ENCODE peak calls at places on chromosomes 13 and 19, in seven cellular contexts. C is lower leg skin, F is omental fat pad, D is epithelial cell of esophagus, X is astrocyte, M is AG04450, I is progenitor cell of endocrine pancreas. P is an unnamed sample.

GRCh38 chr13:43363156-43363918 is 340.0 kb downstream of the DNAJC15 start:
- DNase-seq in C (no peak), F (no peak), D (no peak), X (peak; percentile 77), M (peak; percentile 16), I (no peak), P (no peak)

GRCh38 chr19:16209266-16209665 is 11.6 kb downstream of the AP1M1 start:
- DNase-seq in C (no peak), F (no peak), D (no peak), X (no peak), M (no peak), I (no peak), P (no peak)

GRCh38 chr13:97423300-97424045 is 10.5 kb upstream of the RAP2A start:
- DNase-seq in C (no peak), F (no peak), D (no peak), X (no peak), M (no peak), I (no peak), P (no peak)

GRCh38 chr19:17522988-17523872 is 11.8 kb downstream of the PGLS start:
- DNase-seq in C (no peak), F (no peak), D (no peak), X (no peak), M (no peak), I (no peak), P (peak; percentile 34)

GRCh38 chr19:49786432-49786831 is 19.6 kb downstream of the AP2A1 start:
- DNase-seq in C (no peak), F (no peak), D (peak; percentile 71), X (peak; percentile 20), M (no peak), I (no peak), P (no peak)

GRCh38 chr13:29909975-29910674 is 59.7 kb upstream of the UBL3 start:
- DNase-seq in C (peak; percentile 84), F (no peak), D (peak; percentile 86), X (peak; percentile 49), M (no peak), I (no peak), P (no peak)

GRCh38 chr13:30585748-30586262 is 31.9 kb upstream of the USPL1 start:
- DNase-seq in C (no peak), F (no peak), D (peak; percentile 55), X (peak; percentile 94), M (peak; percentile 55), I (no peak), P (no peak)

GRCh38 chr13:107035186-107035585 is 467.2 kb upstream of the ARGLU1 start:
- DNase-seq in C (no peak), F (no peak), D (no peak), X (peak; percentile 16), M (no peak), I (no peak), P (no peak)

GRCh38 chr13:112444416-112445399 is 68.6 kb downstream of the SPACA7 start:
- DNase-seq in C (peak; percentile 77), F (no peak), D (no peak), X (no peak), M (no peak), I (no peak), P (peak; percentile 11)

GRCh38 chr13:97967948-97968347 is 14.5 kb downstream of the IPO5 start:
- DNase-seq in C (no peak), F (no peak), D (no peak), X (peak; percentile 66), M (no peak), I (no peak), P (no peak)

GRCh38 chr13:36998624-36999041 is 507 bp downstream of the ALG5 start:
- DNase-seq in C (peak; percentile 85), F (no peak), D (peak; percentile 3), X (no peak), M (no peak), I (peak; percentile 24), P (peak; percentile 27)

GRCh38 chr13:101447852-101448251 is 4.6 kb upstream of the ITGBL1 start:
- DNase-seq in C (no peak), F (no peak), D (peak; percentile 11), X (peak; percentile 26), M (no peak), I (no peak), P (no peak)

GRCh38 chr13:110044521-110045200 is 258.3 kb upstream of the IRS2 start:
- DNase-seq in C (no peak), F (no peak), D (no peak), X (peak; percentile 56), M (no peak), I (no peak), P (no peak)

GRCh38 chr19:44776402-44777096 is 1.1 kb upstream of the CBLC start:
- DNase-seq in C (peak; percentile 92), F (no peak), D (peak; percentile 100), X (no peak), M (no peak), I (no peak), P (no peak)

GRCh38 chr19:32748497-32748896 is 28.9 kb downstream of the TDRD12 start:
- DNase-seq in C (no peak), F (no peak), D (peak; percentile 5), X (no peak), M (no peak), I (no peak), P (no peak)

GRCh38 chr13:108917581-108917980 is 288.2 kb downstream of the MYO16 start:
- DNase-seq in C (no peak), F (no peak), D (no peak), X (peak; percentile 77), M (no peak), I (no peak), P (no peak)

GRCh38 chr13:109785892-109786450 is 412 bp downstream of the IRS2 start:
- DNase-seq in C (no peak), F (no peak), D (no peak), X (no peak), M (no peak), I (no peak), P (no peak)

GRCh38 chr19:48445256-48445605 is 552 bp upstream of the GRWD1 start:
- DNase-seq in C (peak; percentile 83), F (no peak), D (peak; percentile 86), X (peak; percentile 92), M (peak; percentile 85), I (no peak), P (no peak)

GRCh38 chr19:1181606-1182005 is 7.5 kb upstream of the SBNO2 start:
- DNase-seq in C (no peak), F (no peak), D (peak; percentile 83), X (no peak), M (no peak), I (no peak), P (no peak)

GRCh38 chr19:4061683-4062575 is 4.8 kb downstream of the ZBTB7A start:
- DNase-seq in C (peak; percentile 91), F (no peak), D (peak; percentile 73), X (no peak), M (no peak), I (no peak), P (no peak)

GRCh38 chr19:4064551-4065260 is 2.0 kb downstream of the ZBTB7A start:
- DNase-seq in C (peak; percentile 95), F (no peak), D (no peak), X (no peak), M (no peak), I (no peak), P (peak; percentile 63)

GRCh38 chr19:4064073-4064550 is 2.6 kb downstream of the ZBTB7A start:
- DNase-seq in C (no peak), F (no peak), D (no peak), X (no peak), M (no peak), I (no peak), P (no peak)

GRCh38 chr19:4062576-4063368 is 3.9 kb downstream of the ZBTB7A start:
- DNase-seq in C (peak; percentile 87), F (no peak), D (no peak), X (no peak), M (no peak), I (no peak), P (no peak)

GRCh38 chr19:4063369-4064072 is 3.2 kb downstream of the ZBTB7A start:
- DNase-seq in C (peak; percentile 89), F (no peak), D (no peak), X (no peak), M (no peak), I (no peak), P (no peak)
- TF ChIP-seq CTCF in C (no peak), F (no peak), D (peak; percentile 19), X (no peak), M (peak; percentile 15), I (peak; percentile 24), P (no peak)

GRCh38 chr19:51136891-51137551 is 5.1 kb upstream of the SIGLEC7 start:
- DNase-seq in C (peak; percentile 81), F (no peak), D (no peak), X (no peak), M (no peak), I (no peak), P (no peak)
- TF ChIP-seq CTCF in C (no peak), F (no peak), D (no peak), X (no peak), M (no peak), I (no peak), P (no peak)

GRCh38 chr19:3585301-3586123 is at the start of gene GIPC3:
- DNase-seq in C (no peak), F (no peak), D (no peak), X (no peak), M (no peak), I (no peak), P (no peak)

GRCh38 chr19:3586124-3586626 is 897 bp downstream of the GIPC3 start:
- DNase-seq in C (no peak), F (no peak), D (no peak), X (no peak), M (no peak), I (no peak), P (no peak)

GRCh38 chr19:3589949-3590348 is 4.7 kb downstream of the GIPC3 start:
- DNase-seq in C (no peak), F (no peak), D (no peak), X (no peak), M (no peak), I (no peak), P (no peak)

GRCh38 chr19:3589439-3589838 is 4.2 kb downstream of the GIPC3 start:
- DNase-seq in C (no peak), F (no peak), D (no peak), X (no peak), M (no peak), I (no peak), P (no peak)

DNA sequence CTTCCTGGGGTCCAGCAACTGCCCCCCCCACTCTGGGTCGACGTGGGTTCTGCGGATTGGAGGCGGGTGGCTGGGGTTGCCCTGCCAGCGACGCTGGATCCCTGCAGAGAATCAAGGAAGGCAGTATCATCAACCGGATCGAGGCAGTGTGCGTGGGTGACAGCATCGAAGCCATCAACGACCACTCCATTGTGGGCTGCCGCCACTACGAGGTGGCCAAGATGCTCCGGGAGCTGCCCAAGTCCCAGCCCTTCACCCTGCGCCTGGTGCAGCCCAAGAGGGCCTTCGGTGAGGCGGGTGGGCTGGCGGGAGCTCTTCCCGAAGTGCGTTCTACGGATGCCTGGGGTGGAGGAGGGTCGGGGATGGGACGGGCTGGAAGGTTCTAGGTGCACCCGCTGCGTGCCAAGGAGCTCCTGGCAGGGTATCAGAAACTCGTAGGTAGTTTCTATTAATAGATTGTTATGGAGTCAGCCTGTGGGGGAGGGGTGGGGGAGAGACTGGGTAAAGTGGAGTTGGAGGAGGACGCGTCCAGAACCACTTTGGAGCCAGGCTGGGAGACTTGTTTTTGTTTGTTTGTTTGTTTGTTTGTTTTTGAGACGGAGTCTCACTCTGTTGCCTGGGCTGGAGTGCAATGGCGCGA is 1.5 kb downstream of the GIPC3 start:
- DNase-seq in C (no peak), F (no peak), D (no peak), X (no peak), M (no peak), I (no peak), P (no peak)
- TF ChIP-seq CTCF in C (no peak), F (no peak), D (no peak), X (no peak), M (no peak), I (no peak), P (no peak)

GRCh38 chr19:6667114-6667627 is 2.8 kb downstream of the TNFSF14 start:
- DNase-seq in C (no peak), F (no peak), D (peak; percentile 67), X (no peak), M (no peak), I (no peak), P (no peak)
- TF ChIP-seq CTCF in C (no peak), F (no peak), D (no peak), X (no peak), M (no peak), I (no peak), P (no peak)

P was measured in natural killer cell.